ENCODE peak calls at places on chromosomes 2 and 18, in four cellular contexts. Q is K562, J is HepG2, O is GM12878. E is an unnamed sample.

GRCh38 chr2:47534179-47534919 is 131.4 kb downstream of the MSH2 start:
- DNase-seq in Q (peak; percentile 60), J (no peak), O (no peak), E (no peak)

GRCh38 chr2:18814387-18814786 is 225.0 kb upstream of the NT5C1B start:
- DNase-seq in Q (no peak), J (no peak), O (no peak), E (no peak)

GRCh38 chr2:130307850-130308249 is 34.8 kb upstream of the IMP4 start:
- DNase-seq in Q (no peak), J (no peak), O (no peak), E (no peak)

GRCh38 chr18:9321017-9321452 is 13.5 kb upstream of the TWSG1 start:
- DNase-seq in Q (peak; percentile 39), J (no peak), O (no peak), E (no peak)

GRCh38 chr18:25827961-25828561 is 262.4 kb downstream of the SS18 start:
- DNase-seq in Q (no peak), J (peak; percentile 56), O (no peak), E (no peak)

GRCh38 chr2:56266761-56267411 is 83.1 kb downstream of the CCDC85A start:
- DNase-seq in Q (no peak), J (no peak), O (no peak), E (no peak)

GRCh38 chr2:11450791-11451190 is 15.2 kb downstream of the E2F6 start:
- DNase-seq in Q (no peak), J (no peak), O (no peak), E (no peak)

GRCh38 chr18:79418236-79418635 is 22.5 kb downstream of the NFATC1 start:
- DNase-seq in Q (no peak), J (no peak), O (no peak), E (no peak)

GRCh38 chr2:79702934-79703333 is 190.1 kb downstream of the CTNNA2 start:
- DNase-seq in Q (no peak), J (no peak), O (no peak), E (no peak)

GRCh38 chr18:55219059-55219458 is 259.8 kb upstream of the CCDC68 start:
- DNase-seq in Q (no peak), J (no peak), O (no peak), E (no peak)

GRCh38 chr2:64768426-64769033 is 114.8 kb upstream of the SERTAD2 start:
- DNase-seq in Q (no peak), J (no peak), O (no peak), E (no peak)

GRCh38 chr2:60998628-60999545 is 18.6 kb upstream of the PEX13 start:
- DNase-seq in Q (peak; percentile 49), J (peak; percentile 62), O (no peak), E (peak; percentile 46)

GRCh38 chr18:3192286-3192685 is 27.5 kb downstream of the MYOM1 start:
- DNase-seq in Q (no peak), J (no peak), O (no peak), E (no peak)

GRCh38 chr2:218567797-218568189 is 358 bp downstream of the USP37 start:
- DNase-seq in Q (no peak), J (no peak), O (no peak), E (no peak)

GRCh38 chr2:207274541-207274940 is 108.8 kb upstream of the KLF7 start:
- DNase-seq in Q (no peak), J (no peak), O (no peak), E (no peak)

GRCh38 chr2:239928457-239929350 is 96.4 kb downstream of the NDUFA10 start:
- DNase-seq in Q (no peak), J (no peak), O (no peak), E (no peak)

GRCh38 chr2:8627019-8627691 is 54.7 kb upstream of the ID2 start:
- DNase-seq in Q (no peak), J (peak; percentile 80), O (no peak), E (peak; percentile 54)

GRCh38 chr2:175872716-175873115 is 129.4 kb downstream of the LNPK start:
- DNase-seq in Q (no peak), J (no peak), O (no peak), E (no peak)
- TF ChIP-seq HDAC2 in Q (no peak), J (no peak), O (no peak), E (no peak)

GRCh38 chr2:392921-393270 is 105.0 kb upstream of the ALKAL2 start:
- DNase-seq in Q (no peak), J (no peak), O (no peak), E (no peak)
- TF ChIP-seq JUNB in Q (no peak), J (no peak), O (no peak), E (no peak)

DNA sequence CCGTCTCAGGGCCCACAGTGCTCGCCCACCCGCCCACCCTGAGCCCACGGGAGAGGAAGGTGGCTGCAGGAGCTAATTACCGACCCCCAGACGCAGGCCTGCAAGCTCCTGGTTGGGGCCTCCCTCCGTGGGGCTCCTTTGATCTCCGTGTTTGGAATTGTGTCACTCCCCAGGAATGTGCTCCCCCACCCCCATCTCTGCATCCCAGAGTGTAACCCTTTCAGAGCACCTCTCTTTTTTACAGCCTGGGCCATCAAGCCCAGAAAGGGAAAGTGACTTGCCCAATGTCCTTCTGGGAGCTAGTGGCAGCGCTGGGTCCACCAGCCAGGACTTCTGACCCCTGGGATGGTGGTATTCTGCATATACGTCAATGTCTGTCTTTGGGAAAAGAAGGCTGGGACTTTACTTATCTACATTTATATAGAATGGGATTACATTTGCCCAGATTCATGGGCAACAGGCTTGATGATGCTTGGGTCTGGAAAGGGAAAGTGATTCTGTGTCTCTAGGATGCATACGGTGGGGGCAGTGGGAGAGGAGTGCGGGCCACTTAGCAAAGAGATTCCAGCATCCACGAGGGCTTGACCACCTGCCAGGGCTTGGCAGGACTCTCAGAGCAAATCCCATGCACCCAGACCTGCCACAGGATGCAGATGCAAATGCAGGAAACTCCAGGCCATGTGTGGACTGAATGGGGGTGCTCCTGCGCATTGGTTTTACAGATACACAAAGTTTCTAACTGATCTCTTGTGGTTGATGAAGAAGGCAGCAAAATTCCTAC is 334.9 kb downstream of the CYRIA start:
- DNase-seq in Q (no peak), J (peak; percentile 84), O (no peak), E (no peak)
- TF ChIP-seq HDAC2 in Q (no peak), J (no peak), O (no peak), E (no peak)

GRCh38 chr18:76491436-76491800 is 3.6 kb downstream of the ZNF516 start:
- DNase-seq in Q (peak; percentile 21), J (peak; percentile 41), O (no peak), E (peak; percentile 28)
- TF ChIP-seq JUNB in Q (no peak), J (no peak), O (no peak), E (no peak)

DNA sequence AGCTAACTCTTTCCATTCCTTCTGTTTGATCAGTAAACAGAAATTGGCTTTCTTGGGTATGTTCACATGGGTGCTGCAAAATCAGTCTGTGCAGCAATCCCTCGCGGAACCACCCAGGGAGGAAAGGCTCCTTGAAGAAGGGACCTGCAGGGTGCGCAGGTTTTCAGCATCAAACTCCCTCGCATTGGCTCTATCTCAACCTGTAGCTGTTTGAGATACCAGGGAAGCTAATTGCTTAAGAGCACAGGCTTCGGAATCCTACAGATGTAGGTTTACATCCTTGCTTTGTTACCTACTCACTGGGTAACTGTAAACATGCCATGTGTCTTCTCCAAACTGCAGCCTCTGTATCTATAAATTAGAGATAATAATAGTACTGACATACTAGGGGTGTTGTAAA is 43.2 kb downstream of the LAMA3 start:
- DNase-seq in Q (no peak), J (no peak), O (no peak), E (no peak)
- TF ChIP-seq HDAC2 in Q (no peak), J (no peak), O (no peak), E (no peak)

DNA sequence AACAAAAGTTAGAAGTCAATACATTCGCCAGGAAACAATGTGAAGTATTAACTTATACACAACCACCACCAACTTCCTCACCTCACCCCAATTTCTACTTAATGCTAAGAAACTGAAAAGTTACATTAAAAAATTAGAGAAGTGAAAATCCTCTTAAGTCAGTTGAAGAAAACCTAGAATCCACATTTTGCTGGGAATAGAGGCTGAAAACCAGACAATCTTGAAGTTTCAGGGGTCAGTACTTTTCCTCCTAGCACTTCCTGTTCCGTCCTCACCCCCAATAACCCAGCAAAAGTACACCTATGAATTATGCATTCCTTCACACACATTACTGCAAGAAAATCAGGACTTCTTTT is 6.3 kb downstream of the YES1 start:
- DNase-seq in Q (peak; percentile 16), J (no peak), O (peak; percentile 39), E (no peak)
- TF ChIP-seq JUNB in Q (no peak), J (no peak), O (no peak), E (no peak)

DNA sequence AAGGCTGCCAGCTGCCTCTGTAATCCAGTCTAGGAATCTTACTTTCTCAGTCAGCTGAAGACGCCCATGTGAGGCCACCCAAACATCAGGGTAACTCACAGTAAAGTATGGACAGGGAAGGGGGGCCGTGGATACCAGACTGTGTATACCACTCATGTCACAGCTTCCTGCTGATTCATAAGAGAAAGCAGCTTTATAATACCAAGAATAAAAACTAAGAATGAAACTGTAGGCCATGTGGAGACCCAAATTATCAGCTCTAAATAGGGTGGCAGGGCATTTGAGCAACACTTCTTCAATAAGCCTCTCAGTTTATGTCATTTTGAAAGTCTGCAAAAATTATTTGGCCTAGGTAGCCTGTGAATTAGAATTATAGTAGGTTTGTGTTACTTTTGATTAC is 115.0 kb upstream of the CDCA7 start:
- DNase-seq in Q (no peak), J (no peak), O (peak; percentile 68), E (no peak)
- TF ChIP-seq HDAC2 in Q (no peak), J (no peak), O (no peak), E (no peak)

DNA sequence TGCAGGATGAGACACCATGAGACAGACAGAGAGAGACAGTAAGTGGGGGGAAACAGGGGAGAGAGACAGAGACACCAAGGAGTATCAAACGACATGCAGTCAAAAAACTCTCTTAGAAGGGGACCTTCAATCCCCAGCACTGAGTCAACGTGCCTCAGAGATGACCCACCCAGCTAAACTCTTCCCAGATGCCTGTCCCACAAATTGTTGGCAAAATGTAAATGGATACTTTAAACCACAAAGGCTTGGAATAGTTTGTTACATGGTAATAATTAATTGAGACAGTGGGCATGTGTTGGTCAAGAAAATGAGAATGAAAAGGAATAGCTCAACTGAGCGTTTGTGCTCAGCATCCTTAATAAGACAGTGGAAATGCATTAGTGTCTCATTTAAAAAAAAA is 98.3 kb downstream of the GRB14 start:
- DNase-seq in Q (no peak), J (no peak), O (no peak), E (no peak)
- TF ChIP-seq JUNB in Q (no peak), J (no peak), O (no peak), E (no peak)

GRCh38 chr18:75840131-75840530 is 412.6 kb upstream of the SMIM21 start:
- DNase-seq in Q (no peak), J (no peak), O (no peak), E (no peak)

GRCh38 chr18:75845413-75845812 is 417.9 kb upstream of the SMIM21 start:
- DNase-seq in Q (no peak), J (no peak), O (no peak), E (no peak)

GRCh38 chr18:75846321-75846720 is 418.8 kb upstream of the SMIM21 start:
- DNase-seq in Q (no peak), J (no peak), O (no peak), E (no peak)

GRCh38 chr18:75839041-75839440 is 411.5 kb upstream of the SMIM21 start:
- DNase-seq in Q (no peak), J (no peak), O (no peak), E (no peak)

GRCh38 chr18:75844102-75844604 is 416.6 kb upstream of the SMIM21 start:
- DNase-seq in Q (no peak), J (no peak), O (no peak), E (no peak)
- TF ChIP-seq HDAC2 in Q (no peak), J (no peak), O (no peak), E (no peak)